ENCODE peak calls at places on chromosomes 1 and 21, in ten cellular contexts. One of them, this sample, is unnamed.

GRCh38 chr1:89998306-89998705 is 3.4 kb downstream of the ZNF326 start:
- DNase-seq in PC-3: no peak
- DNase-seq in kidney: no peak
- DNase-seq in endodermal cell: no peak
- DNase-seq in MM.1S: no peak
- DNase-seq in IMR-90: peak; percentile 34
- DNase-seq in HCT116: no peak
- DNase-seq in fibroblast of lung: peak; percentile 45
- DNase-seq in GM23248: peak; percentile 64
- DNase-seq in endothelial cell of umbilical vein: no peak
- DNase-seq in this sample: no peak

GRCh38 chr1:67110352-67110751 is 24.4 kb downstream of the C1orf141 start:
- DNase-seq in fibroblast of lung: no peak
- DNase-seq in endodermal cell: no peak
- DNase-seq in HCT116: no peak
- DNase-seq in IMR-90: no peak
- DNase-seq in MM.1S: no peak
- DNase-seq in kidney: no peak
- DNase-seq in PC-3: no peak
- DNase-seq in endothelial cell of umbilical vein: no peak
- DNase-seq in GM23248: no peak
- DNase-seq in this sample: no peak

GRCh38 chr1:99707535-99708142 is 58.8 kb downstream of the FRRS1 start:
- DNase-seq in MM.1S: peak; percentile 33
- DNase-seq in PC-3: peak; percentile 81
- DNase-seq in IMR-90: peak; percentile 65
- DNase-seq in kidney: no peak
- DNase-seq in HCT116: peak; percentile 35
- DNase-seq in endothelial cell of umbilical vein: peak; percentile 86
- DNase-seq in GM23248: peak; percentile 69
- DNase-seq in endodermal cell: peak; percentile 87
- DNase-seq in fibroblast of lung: peak; percentile 49
- DNase-seq in this sample: peak; percentile 74

GRCh38 chr1:224127925-224128819 is 14.3 kb downstream of the FBXO28 start:
- DNase-seq in fibroblast of lung: peak; percentile 69
- DNase-seq in IMR-90: peak; percentile 67
- DNase-seq in MM.1S: no peak
- DNase-seq in PC-3: peak; percentile 47
- DNase-seq in GM23248: peak; percentile 67
- DNase-seq in HCT116: no peak
- DNase-seq in kidney: no peak
- DNase-seq in endothelial cell of umbilical vein: no peak
- DNase-seq in endodermal cell: no peak
- DNase-seq in this sample: no peak

GRCh38 chr1:163172596-163172995 is 30.1 kb downstream of the RGS5 start:
- DNase-seq in fibroblast of lung: peak; percentile 5
- DNase-seq in IMR-90: no peak
- DNase-seq in kidney: no peak
- DNase-seq in HCT116: no peak
- DNase-seq in PC-3: no peak
- DNase-seq in endothelial cell of umbilical vein: no peak
- DNase-seq in endodermal cell: no peak
- DNase-seq in MM.1S: no peak
- DNase-seq in GM23248: peak; percentile 37
- DNase-seq in this sample: no peak

GRCh38 chr1:207972350-207972749 is 61.4 kb upstream of the CD34 start:
- DNase-seq in HCT116: no peak
- DNase-seq in MM.1S: no peak
- DNase-seq in endothelial cell of umbilical vein: no peak
- DNase-seq in fibroblast of lung: no peak
- DNase-seq in kidney: no peak
- DNase-seq in GM23248: no peak
- DNase-seq in IMR-90: no peak
- DNase-seq in endodermal cell: no peak
- DNase-seq in PC-3: no peak
- DNase-seq in this sample: no peak

GRCh38 chr1:14055442-14056225 is 355.6 kb downstream of the PRDM2 start:
- DNase-seq in fibroblast of lung: peak; percentile 74
- DNase-seq in MM.1S: no peak
- DNase-seq in IMR-90: no peak
- DNase-seq in GM23248: peak; percentile 35
- DNase-seq in endodermal cell: no peak
- DNase-seq in kidney: no peak
- DNase-seq in HCT116: peak; percentile 4
- DNase-seq in PC-3: peak; percentile 93
- DNase-seq in endothelial cell of umbilical vein: no peak
- DNase-seq in this sample: no peak

GRCh38 chr21:36699546-36700294 is 805 bp downstream of the SIM2 start:
- DNase-seq in MM.1S: no peak
- DNase-seq in IMR-90: no peak
- DNase-seq in HCT116: no peak
- DNase-seq in fibroblast of lung: no peak
- DNase-seq in kidney: no peak
- DNase-seq in PC-3: peak; percentile 29
- DNase-seq in endothelial cell of umbilical vein: no peak
- DNase-seq in GM23248: peak; percentile 28
- DNase-seq in endodermal cell: peak; percentile 63
- DNase-seq in this sample: no peak

GRCh38 chr21:44093761-44094160 is 13.4 kb upstream of the PWP2 start:
- DNase-seq in PC-3: no peak
- DNase-seq in GM23248: no peak
- DNase-seq in MM.1S: no peak
- DNase-seq in endothelial cell of umbilical vein: no peak
- DNase-seq in endodermal cell: no peak
- DNase-seq in fibroblast of lung: no peak
- DNase-seq in kidney: no peak
- DNase-seq in IMR-90: no peak
- DNase-seq in HCT116: no peak
- DNase-seq in this sample: peak; percentile 82

GRCh38 chr1:23915470-23915869 is 2.3 kb upstream of the CNR2 start:
- DNase-seq in endodermal cell: no peak
- DNase-seq in endothelial cell of umbilical vein: no peak
- DNase-seq in kidney: no peak
- DNase-seq in HCT116: no peak
- DNase-seq in MM.1S: no peak
- DNase-seq in PC-3: no peak
- DNase-seq in GM23248: no peak
- DNase-seq in fibroblast of lung: no peak
- DNase-seq in IMR-90: no peak
- DNase-seq in this sample: no peak

GRCh38 chr1:218257971-218258370 is 27.1 kb upstream of the RRP15 start:
- DNase-seq in PC-3: peak; percentile 26
- DNase-seq in endodermal cell: no peak
- DNase-seq in kidney: no peak
- DNase-seq in HCT116: no peak
- DNase-seq in endothelial cell of umbilical vein: no peak
- DNase-seq in IMR-90: no peak
- DNase-seq in fibroblast of lung: no peak
- DNase-seq in MM.1S: no peak
- DNase-seq in GM23248: no peak
- DNase-seq in this sample: no peak

GRCh38 chr1:219883400-219884332 is 44.7 kb downstream of the SLC30A10 start:
- DNase-seq in IMR-90: no peak
- DNase-seq in kidney: no peak
- DNase-seq in PC-3: no peak
- DNase-seq in MM.1S: no peak
- DNase-seq in endothelial cell of umbilical vein: no peak
- DNase-seq in fibroblast of lung: no peak
- DNase-seq in endodermal cell: peak; percentile 66
- DNase-seq in HCT116: no peak
- DNase-seq in GM23248: no peak
- DNase-seq in this sample: no peak

GRCh38 chr1:42046772-42047552 is 106.2 kb upstream of the GUCA2B start:
- DNase-seq in PC-3: no peak
- DNase-seq in kidney: no peak
- DNase-seq in endothelial cell of umbilical vein: no peak
- DNase-seq in GM23248: no peak
- DNase-seq in IMR-90: no peak
- DNase-seq in MM.1S: no peak
- DNase-seq in fibroblast of lung: no peak
- DNase-seq in endodermal cell: no peak
- DNase-seq in HCT116: no peak
- DNase-seq in this sample: no peak

GRCh38 chr1:244599937-244600350 is 53.0 kb upstream of the DESI2 start:
- DNase-seq in GM23248: peak; percentile 98
- DNase-seq in IMR-90: peak; percentile 98
- DNase-seq in PC-3: peak; percentile 98
- DNase-seq in fibroblast of lung: peak; percentile 97
- DNase-seq in HCT116: peak; percentile 74
- DNase-seq in endothelial cell of umbilical vein: peak; percentile 96
- DNase-seq in MM.1S: peak; percentile 21
- DNase-seq in endodermal cell: no peak
- DNase-seq in kidney: no peak
- DNase-seq in this sample: no peak

GRCh38 chr1:3139451-3139852 is 70.4 kb downstream of the PRDM16 start:
- DNase-seq in GM23248: no peak
- DNase-seq in endothelial cell of umbilical vein: no peak
- DNase-seq in IMR-90: no peak
- DNase-seq in kidney: no peak
- DNase-seq in PC-3: no peak
- DNase-seq in fibroblast of lung: no peak
- DNase-seq in HCT116: no peak
- DNase-seq in MM.1S: no peak
- DNase-seq in endodermal cell: no peak
- DNase-seq in this sample: no peak

GRCh38 chr1:164767257-164768044 is 208.5 kb downstream of the PBX1 start:
- DNase-seq in GM23248: peak; percentile 87
- DNase-seq in endothelial cell of umbilical vein: peak; percentile 22
- DNase-seq in PC-3: peak; percentile 90
- DNase-seq in kidney: no peak
- DNase-seq in IMR-90: peak; percentile 98
- DNase-seq in fibroblast of lung: peak; percentile 98
- DNase-seq in endodermal cell: no peak
- DNase-seq in HCT116: no peak
- DNase-seq in MM.1S: peak; percentile 68
- DNase-seq in this sample: no peak

DNA sequence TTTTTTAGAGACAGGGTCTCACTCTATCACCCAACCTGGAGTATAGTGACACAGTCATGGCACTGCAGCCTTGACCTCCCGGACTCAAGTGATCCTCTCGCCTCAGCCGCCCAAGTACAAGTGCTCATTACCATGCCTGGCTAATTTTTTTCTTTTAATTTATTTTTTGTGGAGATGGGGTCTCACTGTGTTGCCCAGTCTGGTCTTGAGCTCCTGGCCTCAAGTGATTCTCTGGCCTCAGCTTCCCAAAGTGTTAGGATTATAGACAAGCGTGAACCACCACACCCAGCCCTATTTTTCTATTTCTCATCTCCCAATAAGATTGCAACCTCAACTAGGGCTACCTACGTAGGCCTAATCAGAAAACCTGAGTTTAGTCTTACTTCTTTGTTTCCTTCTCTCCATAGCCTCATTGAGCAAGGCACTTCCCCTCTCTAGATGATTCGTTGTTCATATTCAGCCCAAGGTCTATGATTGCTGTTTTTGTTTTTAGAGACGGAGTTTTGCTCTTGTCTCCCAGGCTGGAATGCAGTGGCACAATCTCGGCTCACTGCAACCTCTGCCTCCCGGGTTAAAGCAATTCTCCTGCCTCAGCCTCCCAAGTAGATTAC is 1.1 kb upstream of the KPNA6 start:
- DNase-seq in fibroblast of lung: no peak
- DNase-seq in MM.1S: no peak
- DNase-seq in kidney: no peak
- DNase-seq in HCT116: no peak
- DNase-seq in GM23248: peak; percentile 26
- DNase-seq in IMR-90: no peak
- DNase-seq in PC-3: no peak
- DNase-seq in endothelial cell of umbilical vein: no peak
- DNase-seq in endodermal cell: no peak
- DNase-seq in this sample: no peak
- H3K4me3 ChIP-seq in fibroblast of lung: no peak overlapping the region
- H3K4me3 ChIP-seq in MM.1S: no peak overlapping the region
- H3K4me3 ChIP-seq in kidney: no peak overlapping the region
- H3K4me3 ChIP-seq in HCT116: peak overlapping the region; percentile 84
- H3K4me3 ChIP-seq in GM23248: no peak overlapping the region
- H3K4me3 ChIP-seq in IMR-90: no peak overlapping the region
- H3K4me3 ChIP-seq in PC-3: no peak overlapping the region
- H3K4me3 ChIP-seq in endothelial cell of umbilical vein: no peak overlapping the region
- H3K4me3 ChIP-seq in endodermal cell: no peak overlapping the region
- H3K4me3 ChIP-seq in this sample: no peak overlapping the region

DNA sequence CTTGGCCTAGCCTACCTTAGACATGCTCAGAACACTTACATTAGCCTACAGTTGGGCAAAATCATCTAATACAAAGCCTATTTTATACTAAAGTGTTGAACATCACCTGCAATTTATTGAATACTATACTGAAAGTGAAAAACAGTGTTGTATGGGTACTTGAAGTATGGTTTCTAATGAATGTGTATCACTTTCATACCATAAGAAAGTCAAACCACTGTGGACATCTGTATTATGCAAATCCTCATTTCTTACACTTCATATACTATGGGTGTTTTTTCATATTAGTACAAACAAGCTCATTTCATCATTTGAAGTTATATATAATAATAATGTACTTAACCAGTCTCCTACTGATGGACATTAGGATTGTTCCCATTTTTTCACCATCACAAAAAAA is 41.2 kb downstream of the TDRD5 start:
- DNase-seq in kidney: no peak
- DNase-seq in GM23248: no peak
- DNase-seq in IMR-90: no peak
- DNase-seq in HCT116: no peak
- DNase-seq in MM.1S: peak; percentile 80
- DNase-seq in endothelial cell of umbilical vein: no peak
- DNase-seq in endodermal cell: no peak
- DNase-seq in PC-3: no peak
- DNase-seq in fibroblast of lung: no peak
- DNase-seq in this sample: no peak
- H3K9ac ChIP-seq in kidney: no peak overlapping the region
- H3K9ac ChIP-seq in GM23248: no peak overlapping the region
- H3K9ac ChIP-seq in IMR-90: no peak overlapping the region
- H3K9ac ChIP-seq in HCT116: no peak overlapping the region
- H3K9ac ChIP-seq in MM.1S: no peak overlapping the region
- H3K9ac ChIP-seq in endothelial cell of umbilical vein: no peak overlapping the region
- H3K9ac ChIP-seq in endodermal cell: no peak overlapping the region
- H3K9ac ChIP-seq in PC-3: no peak overlapping the region
- H3K9ac ChIP-seq in fibroblast of lung: no peak overlapping the region
- H3K9ac ChIP-seq in this sample: no peak overlapping the region

DNA sequence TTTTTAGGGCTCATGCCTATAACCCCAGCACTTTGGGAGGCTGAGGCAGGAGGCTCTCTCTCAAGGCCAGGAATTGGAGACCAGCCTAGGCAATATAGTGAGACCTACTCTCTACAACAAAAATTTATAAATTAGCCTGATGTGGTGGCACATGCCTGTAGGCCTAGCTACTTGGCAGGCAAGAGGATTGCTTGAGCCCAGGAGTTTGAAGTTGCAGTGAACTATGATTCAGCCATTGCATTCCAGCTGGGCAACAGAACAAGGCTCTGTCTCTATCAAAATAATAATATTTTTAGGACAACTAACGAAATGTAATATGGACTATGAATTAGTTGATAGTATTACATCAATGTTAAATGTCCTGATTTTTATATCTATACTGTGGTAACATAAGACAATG is 68.8 kb upstream of the ARID1A start:
- DNase-seq in IMR-90: peak; percentile 54
- DNase-seq in HCT116: no peak
- DNase-seq in MM.1S: no peak
- DNase-seq in endodermal cell: no peak
- DNase-seq in endothelial cell of umbilical vein: no peak
- DNase-seq in PC-3: no peak
- DNase-seq in GM23248: peak; percentile 74
- DNase-seq in fibroblast of lung: peak; percentile 53
- DNase-seq in kidney: no peak
- DNase-seq in this sample: no peak
- H3K4me1 ChIP-seq in IMR-90: no peaks in the 10 kb centered on the region
- H3K4me1 ChIP-seq in HCT116: peaks cover under 1% of the 10 kb centered on the region
- H3K4me1 ChIP-seq in MM.1S: no peaks in the 10 kb centered on the region
- H3K4me1 ChIP-seq in endodermal cell: no peaks in the 10 kb centered on the region
- H3K4me1 ChIP-seq in endothelial cell of umbilical vein: no peaks in the 10 kb centered on the region
- H3K4me1 ChIP-seq in PC-3: peaks cover under 1% of the 10 kb centered on the region
- H3K4me1 ChIP-seq in GM23248: no peaks in the 10 kb centered on the region
- H3K4me1 ChIP-seq in fibroblast of lung: no peaks in the 10 kb centered on the region
- H3K4me1 ChIP-seq in kidney: no peaks in the 10 kb centered on the region
- H3K4me1 ChIP-seq in this sample: no peaks in the 10 kb centered on the region

GRCh38 chr1:93816970-93817738 is 61.9 kb downstream of the DNTTIP2 start:
- DNase-seq in PC-3: no peak
- DNase-seq in GM23248: peak; percentile 40
- DNase-seq in endothelial cell of umbilical vein: peak; percentile 96
- DNase-seq in MM.1S: no peak
- DNase-seq in IMR-90: peak; percentile 85
- DNase-seq in endodermal cell: no peak
- DNase-seq in HCT116: no peak
- DNase-seq in fibroblast of lung: peak; percentile 72
- DNase-seq in kidney: no peak
- DNase-seq in this sample: no peak
- H3K4me3 ChIP-seq in PC-3: no peak overlapping the region
- H3K4me3 ChIP-seq in GM23248: no peak overlapping the region
- H3K4me3 ChIP-seq in endothelial cell of umbilical vein: no peak overlapping the region
- H3K4me3 ChIP-seq in MM.1S: no peak overlapping the region
- H3K4me3 ChIP-seq in IMR-90: no peak overlapping the region
- H3K4me3 ChIP-seq in endodermal cell: no peak overlapping the region
- H3K4me3 ChIP-seq in HCT116: no peak overlapping the region
- H3K4me3 ChIP-seq in fibroblast of lung: no peak overlapping the region
- H3K4me3 ChIP-seq in kidney: no peak overlapping the region
- H3K4me3 ChIP-seq in this sample: no peak overlapping the region